ENCODE peak calls at places on chromosomes 6 and 20, in ten cellular contexts. I, G, U, C, B, W, F, V, H and M are unnamed samples.

GRCh38 chr6:71523548-71523947 is 234.9 kb downstream of the OGFRL1 start:
- DNase-seq in W (no peak), C (no peak), U (no peak), I (no peak), G (no peak), V (no peak), F (no peak), B (no peak), H (no peak), M (no peak)

GRCh38 chr6:13273931-13274706 is 54.2 kb downstream of the TBC1D7 start:
- DNase-seq in C (no peak), W (no peak), B (no peak), G (no peak), I (no peak), U (no peak), F (no peak), V (no peak), H (peak; percentile 67), M (no peak)

GRCh38 chr6:70124443-70124842 is 178.4 kb downstream of the COL9A1 start:
- DNase-seq in V (no peak), U (no peak), W (no peak), F (no peak), H (no peak), G (no peak), B (no peak), I (no peak), C (no peak), M (no peak)

GRCh38 chr6:123546537-123546936 is 90.2 kb downstream of the TRDN start:
- DNase-seq in G (no peak), V (no peak), W (no peak), F (no peak), U (no peak), B (no peak), H (no peak), I (no peak), C (no peak), M (no peak)

GRCh38 chr20:13364278-13365170 is 143.4 kb downstream of the ISM1 start:
- DNase-seq in F (no peak), H (no peak), W (no peak), V (no peak), U (no peak), C (no peak), B (no peak), I (no peak), G (no peak), M (no peak)

GRCh38 chr20:55888655-55889054 is 116.7 kb downstream of the CBLN4 start:
- DNase-seq in V (no peak), B (no peak), U (no peak), C (no peak), F (peak; percentile 23), W (no peak), H (no peak), G (no peak), I (no peak), M (no peak)

GRCh38 chr6:17276766-17277165 is 4.4 kb upstream of the RBM24 start:
- DNase-seq in H (no peak), U (no peak), C (no peak), F (no peak), B (peak; percentile 67), W (no peak), V (peak; percentile 45), I (no peak), G (no peak), M (no peak)

GRCh38 chr20:8394308-8394945 is 262.4 kb downstream of the PLCB1 start:
- DNase-seq in G (no peak), W (no peak), H (no peak), C (no peak), B (no peak), F (no peak), V (no peak), I (peak; percentile 80), U (no peak), M (peak; percentile 35)

GRCh38 chr6:126600258-126600916 is 260.5 kb downstream of the CENPW start:
- DNase-seq in I (no peak), W (no peak), H (no peak), F (no peak), U (no peak), G (no peak), B (no peak), V (no peak), C (no peak), M (no peak)

GRCh38 chr6:144722214-144722737 is 437.1 kb downstream of the UTRN start:
- DNase-seq in H (no peak), G (no peak), F (no peak), B (no peak), C (no peak), V (peak; percentile 27), W (no peak), I (no peak), U (no peak), M (no peak)

GRCh38 chr6:144423167-144423566 is 138.0 kb downstream of the UTRN start:
- DNase-seq in G (no peak), W (no peak), U (no peak), F (no peak), I (no peak), H (no peak), C (no peak), B (no peak), V (no peak), M (no peak)

GRCh38 chr6:89859744-89860143 is 30.1 kb downstream of the CASP8AP2 start:
- DNase-seq in I (no peak), V (no peak), G (no peak), W (no peak), C (no peak), F (no peak), U (no peak), H (no peak), B (no peak), M (no peak)

GRCh38 chr6:39083111-39083702 is 31.8 kb downstream of the SAYSD1 start:
- DNase-seq in U (no peak), V (no peak), I (no peak), H (no peak), G (no peak), C (no peak), B (no peak), F (no peak), W (no peak), M (no peak)

GRCh38 chr20:61099786-61100185 is 152.3 kb upstream of the CDH4 start:
- DNase-seq in G (no peak), F (no peak), V (no peak), U (no peak), C (no peak), H (no peak), B (no peak), W (no peak), I (no peak), M (no peak)

GRCh38 chr20:48582361-48582991 is 245.3 kb downstream of the PREX1 start:
- DNase-seq in G (no peak), H (no peak), V (no peak), W (no peak), C (no peak), B (no peak), U (no peak), F (no peak), I (no peak), M (no peak)

GRCh38 chr6:35238843-35239289 is 20.7 kb upstream of the ZNF76 start:
- DNase-seq in F (no peak), G (no peak), V (no peak), B (no peak), W (no peak), C (no peak), U (no peak), I (no peak), H (no peak), M (no peak)

GRCh38 chr6:42532038-42532669 is 31.7 kb upstream of the UBR2 start:
- DNase-seq in W (no peak), H (no peak), G (peak; percentile 36), F (peak; percentile 75), B (no peak), V (peak; percentile 46), C (peak; percentile 65), U (peak; percentile 69), I (peak; percentile 74), M (peak; percentile 73)

GRCh38 chr6:111843347-111844147 is 29.7 kb downstream of the FYN start:
- DNase-seq in I (no peak), H (no peak), F (no peak), B (no peak), C (no peak), V (no peak), G (no peak), U (no peak), W (no peak), M (no peak)

GRCh38 chr6:34389034-34389433 is 3.4 kb downstream of the NUDT3 start:
- DNase-seq in G (no peak), U (no peak), B (no peak), I (no peak), H (no peak), F (no peak), W (no peak), C (no peak), V (no peak), M (no peak)

GRCh38 chr20:4637081-4637797 is 84.5 kb upstream of the PRND start:
- DNase-seq in B (no peak), C (no peak), I (peak; percentile 36), V (no peak), G (no peak), U (peak; percentile 48), W (no peak), F (no peak), H (no peak), M (peak; percentile 60)

GRCh38 chr6:33329058-33329457 is 11.5 kb upstream of the ZBTB22 start:
- DNase-seq in V (no peak), G (no peak), B (no peak), C (no peak), U (no peak), I (no peak), H (no peak), F (peak; percentile 37), W (no peak), M (peak; percentile 20)

GRCh38 chr6:134299236-134299635 is 18.7 kb downstream of the SGK1 start:
- DNase-seq in U (no peak), C (no peak), F (no peak), I (peak; percentile 56), H (no peak), B (no peak), G (no peak), W (peak; percentile 42), V (peak; percentile 50), M (peak; percentile 40)

GRCh38 chr20:57474816-57475215 is 50.1 kb downstream of the CTCFL start:
- DNase-seq in V (no peak), I (no peak), F (no peak), H (peak; percentile 44), W (peak; percentile 10), B (no peak), G (no peak), U (no peak), C (no peak), M (no peak)

GRCh38 chr6:107866606-107867301 is 42.6 kb upstream of the SCML4 start:
- DNase-seq in C (peak; percentile 47), I (peak; percentile 53), W (no peak), U (peak; percentile 27), H (no peak), B (no peak), F (peak; percentile 25), G (no peak), V (peak; percentile 28), M (peak; percentile 42)

GRCh38 chr6:16092990-16093389 is 35.9 kb upstream of the MYLIP start:
- DNase-seq in W (no peak), U (no peak), G (no peak), V (no peak), H (no peak), F (no peak), B (no peak), I (no peak), C (no peak), M (no peak)

GRCh38 chr6:101758338-101758737 is 364.8 kb downstream of the GRIK2 start:
- DNase-seq in W (no peak), F (no peak), C (no peak), V (no peak), I (no peak), U (no peak), G (no peak), B (no peak), H (no peak), M (no peak)

GRCh38 chr20:32457476-32457986 is 99.4 kb downstream of the ASXL1 start:
- DNase-seq in G (peak; percentile 87), F (peak; percentile 79), V (peak; percentile 23), C (peak; percentile 77), H (peak; percentile 81), U (peak; percentile 66), I (peak; percentile 46), B (peak; percentile 72), W (peak; percentile 73), M (peak; percentile 51)

GRCh38 chr6:109449789-109450673 is 5.5 kb downstream of the MICAL1 start:
- DNase-seq in G (no peak), V (no peak), H (no peak), C (no peak), W (no peak), F (no peak), B (no peak), I (no peak), U (no peak), M (no peak)